ENCODE peak calls at places on chromosomes 11 and 22, in nine cellular contexts. L is endothelial cell, Z is brain microvascular endothelial cell, K is neural progenitor cell, F is Peyer's patch, N is progenitor cell of endocrine pancreas, H is right atrium auricular region, C is AG10803, B is HL-60. O is an unnamed sample.

GRCh38 chr22:32528316-32528715 is 53.7 kb downstream of the FBXO7 start:
- DNase-seq in L (no peak), Z (no peak), K (no peak), F (no peak), N (no peak), H (no peak), C (no peak), B (no peak), O (no peak)

GRCh38 chr11:1817511-1817910 is 17.3 kb upstream of the SYT8 start:
- DNase-seq in L (no peak), Z (no peak), K (no peak), F (no peak), N (no peak), H (no peak), C (no peak), B (no peak), O (no peak)

GRCh38 chr11:77580712-77581337 is 8.9 kb upstream of the AQP11 start:
- DNase-seq in L (no peak), Z (no peak), K (peak; percentile 66), F (no peak), N (no peak), H (no peak), C (no peak), B (no peak), O (no peak)

GRCh38 chr11:116434986-116435385 is 337.8 kb downstream of the BUD13 start:
- DNase-seq in L (no peak), Z (no peak), K (no peak), F (no peak), N (no peak), H (no peak), C (no peak), B (no peak), O (no peak)

GRCh38 chr22:33038131-33038772 is 19.9 kb downstream of the SYN3 start:
- DNase-seq in L (no peak), Z (peak; percentile 2), K (peak; percentile 77), F (no peak), N (no peak), H (no peak), C (peak; percentile 15), B (no peak), O (no peak)

GRCh38 chr11:1126935-1127663 is 30.7 kb upstream of the MUC5AC start:
- DNase-seq in L (peak; percentile 2), Z (no peak), K (no peak), F (peak; percentile 43), N (peak; percentile 8), H (no peak), C (no peak), B (no peak), O (peak; percentile 43)

GRCh38 chr11:79274636-79275315 is 166.1 kb downstream of the TENM4 start:
- DNase-seq in L (no peak), Z (no peak), K (no peak), F (no peak), N (no peak), H (no peak), C (peak; percentile 83), B (no peak), O (no peak)

GRCh38 chr11:110447343-110447742 is 17.6 kb downstream of the FDX1 start:
- DNase-seq in L (no peak), Z (no peak), K (no peak), F (no peak), N (no peak), H (no peak), C (no peak), B (no peak), O (no peak)

GRCh38 chr22:32164084-32164894 is 5.2 kb upstream of the C22orf42 start:
- DNase-seq in L (no peak), Z (no peak), K (peak; percentile 11), F (no peak), N (no peak), H (no peak), C (no peak), B (peak; percentile 79), O (no peak)

GRCh38 chr22:24841261-24841660 is 35.2 kb downstream of the SGSM1 start:
- DNase-seq in L (no peak), Z (no peak), K (no peak), F (no peak), N (no peak), H (no peak), C (no peak), B (no peak), O (no peak)

DNA sequence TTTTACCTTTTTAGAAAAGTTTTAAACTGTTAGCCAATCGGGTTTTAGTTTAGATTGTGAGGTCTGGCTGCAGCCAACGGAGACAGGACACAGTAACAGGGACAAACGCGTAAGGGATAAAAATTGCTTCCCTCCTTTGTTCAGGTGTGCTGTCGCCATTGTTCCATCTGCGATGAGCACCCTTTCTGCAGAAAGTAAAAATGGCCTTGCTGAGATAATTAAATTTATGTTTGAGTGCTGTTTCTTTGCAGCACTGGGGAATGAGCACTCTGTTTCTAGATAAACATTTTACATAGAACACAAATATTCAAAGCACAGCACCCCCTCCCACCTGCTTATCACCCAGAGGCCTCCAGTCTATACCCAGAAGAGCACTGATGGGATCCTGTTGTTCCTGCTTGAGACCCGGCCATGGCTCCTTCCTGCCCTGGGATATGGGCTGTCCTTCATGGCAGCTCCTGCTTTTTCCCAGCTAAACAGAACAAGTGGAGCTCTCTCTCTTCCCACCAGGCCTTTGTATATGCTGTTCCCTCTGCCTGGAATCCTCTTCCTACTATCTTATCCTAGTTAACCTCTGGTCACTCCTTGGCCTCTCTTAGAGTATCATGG is 34.3 kb upstream of the CELSR1 start:
- DNase-seq in L (no peak), Z (no peak), K (no peak), F (peak; percentile 17), N (no peak), H (no peak), C (no peak), B (no peak), O (no peak)
- TF ChIP-seq CTCF in L (no peak), Z (no peak), K (no peak), F (no peak), N (no peak), H (no peak), C (no peak), B (no peak), O (no peak)

GRCh38 chr22:20414059-20414440 is 20.1 kb downstream of the ZNF74 start:
- DNase-seq in L (no peak), Z (no peak), K (no peak), F (peak; percentile 11), N (no peak), H (no peak), C (no peak), B (no peak), O (peak; percentile 5)

GRCh38 chr22:20413217-20414058 is 19.5 kb downstream of the ZNF74 start:
- DNase-seq in L (no peak), Z (no peak), K (no peak), F (peak; percentile 4), N (no peak), H (no peak), C (no peak), B (no peak), O (peak; percentile 3)

GRCh38 chr22:20412474-20413216 is 18.7 kb downstream of the ZNF74 start:
- DNase-seq in L (no peak), Z (no peak), K (no peak), F (peak; percentile 9), N (no peak), H (no peak), C (no peak), B (no peak), O (peak; percentile 16)

GRCh38 chr22:20418211-20418788 is 19.3 kb downstream of the SCARF2 start:
- DNase-seq in L (peak; percentile 76), Z (peak; percentile 66), K (peak; percentile 88), F (peak; percentile 86), N (peak; percentile 55), H (peak; percentile 77), C (peak; percentile 89), B (peak; percentile 41), O (no peak)

DNA sequence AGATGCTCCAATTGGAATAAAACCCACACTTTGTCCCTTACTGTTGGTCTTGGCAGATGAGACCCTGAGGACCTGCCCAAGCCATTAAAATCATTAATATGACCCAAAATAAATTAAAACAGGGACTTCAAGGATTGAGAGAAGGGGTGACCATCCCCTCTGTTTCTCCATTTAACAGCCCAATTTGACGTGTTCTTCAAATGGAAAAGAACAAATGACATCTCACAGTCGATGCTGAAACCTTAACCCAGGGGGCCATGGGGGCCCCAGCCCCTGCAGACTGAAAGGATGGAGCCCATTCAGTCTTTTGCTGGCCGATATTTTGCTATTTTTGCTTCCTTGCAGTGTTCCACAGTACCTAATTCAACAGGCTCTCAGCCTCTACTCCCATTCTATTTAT is 20.5 kb downstream of the ZNF74 start:
- DNase-seq in L (no peak), Z (no peak), K (no peak), F (peak; percentile 1), N (no peak), H (no peak), C (no peak), B (no peak), O (no peak)
- TF ChIP-seq CTCF in L (no peak), Z (no peak), K (no peak), F (no peak), N (no peak), H (no peak), C (no peak), B (no peak), O (no peak)

DNA sequence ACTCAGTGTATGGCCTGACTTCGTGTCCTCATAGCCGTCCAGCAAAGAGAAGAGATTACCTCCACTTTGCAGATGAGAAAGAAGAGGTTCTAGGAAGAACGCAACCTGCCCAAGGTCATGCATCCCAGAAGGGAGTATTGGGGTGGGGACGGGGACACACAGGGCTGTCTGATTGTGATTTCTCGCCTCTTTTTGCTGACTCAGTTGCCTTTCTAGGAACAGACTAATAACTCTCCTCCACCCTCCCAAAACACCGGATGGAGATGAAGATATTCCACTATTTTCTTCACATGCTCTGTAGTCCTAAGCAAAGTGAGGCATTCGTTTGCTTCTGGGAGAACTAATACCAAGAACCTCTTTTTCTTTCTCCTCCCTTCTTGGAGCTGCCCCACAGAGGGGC is 529.3 kb downstream of the MIAT start:
- DNase-seq in L (no peak), Z (no peak), K (no peak), F (no peak), N (no peak), H (no peak), C (no peak), B (no peak), O (no peak)
- TF ChIP-seq CTCF in L (no peak), Z (no peak), K (no peak), F (no peak), N (no peak), H (no peak), C (no peak), B (no peak), O (no peak)

GRCh38 chr22:36578619-36579018 is 49.7 kb upstream of the EIF3D start:
- DNase-seq in L (no peak), Z (no peak), K (no peak), F (no peak), N (no peak), H (no peak), C (no peak), B (no peak), O (no peak)

GRCh38 chr22:36580371-36580770 is 51.4 kb upstream of the EIF3D start:
- DNase-seq in L (no peak), Z (no peak), K (no peak), F (no peak), N (no peak), H (no peak), C (no peak), B (no peak), O (no peak)

GRCh38 chr22:36579441-36579840 is 50.5 kb upstream of the EIF3D start:
- DNase-seq in L (no peak), Z (no peak), K (no peak), F (no peak), N (no peak), H (no peak), C (no peak), B (no peak), O (no peak)

GRCh38 chr22:36573815-36574350 is 44.9 kb upstream of the EIF3D start:
- DNase-seq in L (no peak), Z (no peak), K (peak; percentile 70), F (no peak), N (no peak), H (no peak), C (no peak), B (no peak), O (no peak)

GRCh38 chr22:36577019-36577418 is 48.1 kb upstream of the EIF3D start:
- DNase-seq in L (no peak), Z (peak; percentile 89), K (no peak), F (no peak), N (no peak), H (no peak), C (peak; percentile 97), B (no peak), O (no peak)
- TF ChIP-seq CTCF in L (no peak), Z (no peak), K (no peak), F (no peak), N (no peak), H (no peak), C (peak; percentile 27), B (no peak), O (no peak)